ENCODE peak calls at places on chromosomes 16 and 17, in five cellular contexts. L is fibroblast of lung, A is neuronal stem cell, Q is transverse colon, K is GM12865. H is an unnamed sample.
A peak's percentile ranks its signal among the peaks of the same experiment; 100 is the strongest.

GRCh38 chr17:63841350-63842172 is 924 bp downstream of the SMARCD2 start:
- DNase-seq in L (peak; percentile 65), A (peak; percentile 31), Q (peak; percentile 65), K (peak; percentile 49), H (peak; percentile 57)

GRCh38 chr16:964696-965395 is 5.9 kb downstream of the LMF1 start:
- DNase-seq in L (no peak), A (no peak), Q (peak; percentile 36), K (no peak), H (no peak)

GRCh38 chr17:42378597-42379594 is 9.3 kb downstream of the STAT3 start:
- DNase-seq in L (peak; percentile 42), A (no peak), Q (peak; percentile 29), K (peak; percentile 72), H (no peak)

GRCh38 chr17:77366206-77366557 is 225.4 kb downstream of the SEC14L1 start:
- DNase-seq in L (no peak), A (no peak), Q (no peak), K (no peak), H (no peak)

GRCh38 chr16:2075631-2076030 is 27.8 kb downstream of the TSC2 start:
- DNase-seq in L (no peak), A (no peak), Q (no peak), K (no peak), H (no peak)

GRCh38 chr16:27448531-27449433 is 46.8 kb downstream of the IL21R start:
- DNase-seq in L (no peak), A (no peak), Q (no peak), K (no peak), H (no peak)

GRCh38 chr17:49373115-49373514 is 11.1 kb upstream of the ZNF652 start:
- DNase-seq in L (no peak), A (no peak), Q (no peak), K (peak; percentile 35), H (peak; percentile 19)

GRCh38 chr17:81980752-81981239 is 3.4 kb downstream of the ASPSCR1 start:
- DNase-seq in L (no peak), A (no peak), Q (no peak), K (no peak), H (no peak)

GRCh38 chr16:31107465-31107867 is 720 bp upstream of the BCKDK start:
- DNase-seq in L (no peak), A (no peak), Q (no peak), K (peak; percentile 81), H (no peak)

GRCh38 chr16:65600046-65600445 is 478.2 kb upstream of the CDH11 start:
- DNase-seq in L (no peak), A (peak; percentile 82), Q (no peak), K (no peak), H (no peak)

GRCh38 chr16:50861926-50862325 is 120.0 kb downstream of the CYLD start:
- DNase-seq in L (peak; percentile 63), A (no peak), Q (no peak), K (no peak), H (no peak)

GRCh38 chr17:72219824-72220473 is 99.1 kb downstream of the SOX9 start:
- DNase-seq in L (no peak), A (no peak), Q (no peak), K (no peak), H (no peak)

GRCh38 chr17:42253173-42253545 is 23.0 kb downstream of the STAT5B start:
- DNase-seq in L (no peak), A (no peak), Q (no peak), K (no peak), H (no peak)

GRCh38 chr17:4535667-4536258 is 19.4 kb downstream of the MYBBP1A start:
- DNase-seq in L (no peak), A (no peak), Q (no peak), K (no peak), H (no peak)

GRCh38 chr17:76561799-76562268 is 22.0 kb downstream of the PRCD start:
- DNase-seq in L (no peak), A (no peak), Q (no peak), K (no peak), H (no peak)

GRCh38 chr17:81898029-81898866 is 3.8 kb upstream of the NPB start:
- DNase-seq in L (peak; percentile 56), A (no peak), Q (no peak), K (no peak), H (no peak)

GRCh38 chr17:47969975-47970724 is 763 bp upstream of the CDK5RAP3 start:
- DNase-seq in L (no peak), A (no peak), Q (no peak), K (no peak), H (no peak)
- H3K4me3 ChIP-seq in L (peak overlapping the region; percentile 28), A (peak overlapping the region; percentile 59), Q (peak overlapping the region; percentile 89), K (peak overlapping the region; percentile 34), H (peak overlapping the region; percentile 26)

DNA sequence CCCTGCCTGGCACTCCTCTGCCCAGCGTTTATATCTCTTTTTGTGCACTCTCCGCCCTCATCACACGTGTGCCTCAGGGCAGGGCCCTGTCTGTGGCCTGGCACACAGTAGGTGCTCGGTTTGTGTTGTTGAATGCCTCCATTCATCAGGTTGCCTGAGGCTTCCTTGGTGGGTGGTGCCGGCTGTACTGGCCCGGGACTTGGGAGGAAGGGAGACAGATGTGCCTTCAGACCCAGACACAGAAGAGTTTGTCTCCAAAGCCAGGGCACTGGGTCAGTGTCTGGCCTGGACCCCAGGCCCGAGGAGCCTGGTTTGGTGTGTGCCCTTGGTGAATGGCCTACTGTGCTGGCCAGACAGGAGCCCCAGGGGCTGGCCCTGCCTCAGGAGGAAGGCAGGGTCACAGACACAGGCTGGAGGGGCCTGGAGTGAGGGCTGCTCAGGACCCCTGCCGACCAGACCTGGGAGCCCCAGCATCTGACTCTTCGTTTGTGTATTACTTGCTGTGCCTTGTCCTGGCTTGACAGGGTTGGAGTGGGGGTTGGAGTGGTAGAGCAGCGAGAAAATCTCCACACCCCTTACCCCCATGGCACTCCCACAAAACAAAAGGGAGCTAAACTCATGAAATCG is 71.7 kb downstream of the RAI1 start:
- DNase-seq in L (no peak), A (no peak), Q (no peak), K (peak; percentile 17), H (no peak)
- H3K4me3 ChIP-seq in L (peak overlapping the region; percentile 52), A (no peak overlapping the region), Q (peak overlapping the region; percentile 50), K (peak overlapping the region; percentile 84), H (no peak overlapping the region)

GRCh38 chr16:85029413-85029794 is 1.8 kb downstream of the KIAA0513 start:
- DNase-seq in L (peak; percentile 26), A (no peak), Q (peak; percentile 46), K (peak; percentile 66), H (no peak)
- H3K4me3 ChIP-seq in L (no peak overlapping the region), A (no peak overlapping the region), Q (no peak overlapping the region), K (no peak overlapping the region), H (no peak overlapping the region)

GRCh38 chr17:13568746-13569739 is 32.7 kb downstream of the HS3ST3A1 start:
- DNase-seq in L (no peak), A (no peak), Q (no peak), K (peak; percentile 29), H (no peak)
- H3K4me3 ChIP-seq in L (no peak overlapping the region), A (no peak overlapping the region), Q (no peak overlapping the region), K (no peak overlapping the region), H (no peak overlapping the region)

DNA sequence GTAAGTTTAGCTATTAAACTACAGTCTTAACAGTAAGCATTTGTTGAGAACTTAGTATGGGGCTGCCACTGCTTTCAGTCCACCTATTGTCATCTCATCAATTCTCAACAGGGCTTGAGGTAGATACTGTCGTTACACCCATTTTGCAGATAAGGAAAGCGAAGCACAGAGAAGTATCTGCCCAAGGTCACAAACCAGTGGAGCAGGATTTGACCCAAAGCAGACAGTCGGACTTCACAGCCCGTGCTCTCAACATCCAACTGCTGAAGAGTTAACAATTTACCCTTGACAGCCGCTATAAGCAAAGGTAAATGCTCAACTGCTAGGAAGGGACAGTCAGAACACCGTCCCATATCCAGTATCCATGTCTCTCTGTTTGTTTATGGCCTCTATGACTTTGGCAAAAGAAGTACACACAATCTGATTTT is 1.3 kb downstream of the SIAH1 start:
- DNase-seq in L (no peak), A (no peak), Q (peak; percentile 26), K (peak; percentile 40), H (peak; percentile 40)
- H3K4me3 ChIP-seq in L (peak overlapping the region; percentile 84), A (peak overlapping the region; percentile 97), Q (peak overlapping the region; percentile 99), K (peak overlapping the region; percentile 71), H (peak overlapping the region; percentile 58)